ENCODE peak calls at places on chromosome 9, in six cellular contexts. H is cardiac muscle cell, I is foreskin keratinocyte, L is endothelial cell, F is psoas muscle, P is A549. Y is an unnamed sample.

GRCh38 chr9:110650991-110651411 is 17.6 kb upstream of the MUSK start:
- DNase-seq in F (no peak), H (no peak), L (no peak), I (no peak), P (no peak), Y (peak)

GRCh38 chr9:75064307-75065025 is 23.5 kb downstream of the NMRK1 start:
- DNase-seq in L (no peak), I (peak), H (no peak), P (no peak), F (no peak), Y (peak)

GRCh38 chr9:135252980-135253304 is 165.5 kb downstream of the OLFM1 start:
- DNase-seq in I (no peak), F (peak), H (no peak), P (no peak), L (no peak), Y (no peak)

GRCh38 chr9:81687521-81688261 is 1.7 kb downstream of the TLE1 start:
- DNase-seq in I (peak), P (peak), L (peak), F (peak), H (peak), Y (no peak)

GRCh38 chr9:68560131-68560844 is 19.6 kb upstream of the TMEM252 start:
- DNase-seq in I (no peak), L (peak), H (peak), P (peak), F (peak), Y (no peak)

GRCh38 chr9:83505282-83505681 is 32.9 kb downstream of the FRMD3 start:
- DNase-seq in H (no peak), P (no peak), I (no peak), L (no peak), F (no peak), Y (no peak)

GRCh38 chr9:3768286-3768685 is 242.5 kb upstream of the RFX3 start:
- DNase-seq in L (no peak), I (no peak), P (no peak), H (no peak), F (no peak), Y (peak)

GRCh38 chr9:6944896-6945295 is 187.1 kb downstream of the KDM4C start:
- DNase-seq in L (no peak), H (no peak), I (peak), P (peak), F (no peak), Y (peak)

GRCh38 chr9:130770679-130771442 is 64.2 kb upstream of the ABL1 start:
- DNase-seq in L (no peak), P (peak), F (no peak), I (peak), H (peak), Y (peak)

GRCh38 chr9:89463986-89464901 is 33.7 kb downstream of the SEMA4D start:
- DNase-seq in L (no peak), P (no peak), F (no peak), I (no peak), H (no peak), Y (no peak)

GRCh38 chr9:125785187-125785840 is 38.1 kb downstream of the PBX3 start:
- DNase-seq in P (no peak), L (no peak), H (no peak), I (no peak), F (no peak), Y (no peak)

GRCh38 chr9:89357331-89358197 is 39.3 kb downstream of the SECISBP2 start:
- DNase-seq in P (no peak), H (no peak), I (no peak), F (no peak), L (no peak), Y (no peak)

GRCh38 chr9:17625644-17626388 is 47.0 kb downstream of the SH3GL2 start:
- DNase-seq in I (peak), H (no peak), P (no peak), F (no peak), L (no peak), Y (no peak)

GRCh38 chr9:22446950-22447606 is 454 bp downstream of the DMRTA1 start:
- DNase-seq in H (peak), L (peak), F (peak), I (peak), P (peak), Y (no peak)

GRCh38 chr9:17589771-17590170 is 10.9 kb downstream of the SH3GL2 start:
- DNase-seq in P (no peak), L (no peak), I (no peak), H (no peak), F (no peak), Y (no peak)

GRCh38 chr9:136257381-136258298 is 12.0 kb upstream of the QSOX2 start:
- DNase-seq in H (no peak), P (no peak), L (no peak), F (no peak), I (no peak), Y (no peak)

GRCh38 chr9:38680827-38681226 is 39.1 kb downstream of the FAM240B start:
- DNase-seq in P (no peak), H (no peak), I (no peak), F (no peak), L (no peak), Y (no peak)

GRCh38 chr9:138072161-138072842 is 194.7 kb downstream of the CACNA1B start:
- DNase-seq in I (no peak), H (no peak), P (no peak), L (no peak), F (no peak), Y (no peak)

GRCh38 chr9:1732670-1733069 is 282.5 kb upstream of the SMARCA2 start:
- DNase-seq in L (no peak), F (no peak), P (peak), H (no peak), I (no peak), Y (no peak)

GRCh38 chr9:134088064-134088725 is 20.4 kb upstream of the BRD3 start:
- DNase-seq in L (no peak), F (no peak), H (no peak), P (no peak), I (no peak), Y (no peak)

GRCh38 chr9:109319072-109319630 is 1.7 kb downstream of the EPB41L4B start:
- DNase-seq in F (no peak), P (no peak), L (peak), H (peak), I (no peak), Y (no peak)

GRCh38 chr9:120397453-120397852 is 182.5 kb downstream of the CDK5RAP2 start:
- DNase-seq in P (no peak), F (no peak), L (no peak), I (no peak), H (no peak), Y (no peak)

GRCh38 chr9:4796988-4797956 is 4.5 kb downstream of the RCL1 start:
- DNase-seq in H (peak), F (no peak), P (peak), I (no peak), L (peak), Y (peak)

GRCh38 chr9:21558627-21559401 is 76.7 kb upstream of the IFNE start:
- DNase-seq in I (no peak), P (peak), F (no peak), L (no peak), H (no peak), Y (no peak)

GRCh38 chr9:124735121-124735520 is 36.0 kb downstream of the NR6A1 start:
- DNase-seq in H (peak), P (no peak), I (peak), L (no peak), F (no peak), Y (peak)

GRCh38 chr9:116078640-116079039 is 75.0 kb upstream of the PAPPA start:
- DNase-seq in H (no peak), F (no peak), P (no peak), L (no peak), I (no peak), Y (no peak)

GRCh38 chr9:83330207-83331196 is 207.7 kb downstream of the FRMD3 start:
- DNase-seq in I (no peak), P (no peak), F (no peak), H (no peak), L (no peak), Y (no peak)

GRCh38 chr9:94802795-94803194 is 76.3 kb downstream of the AOPEP start:
- DNase-seq in F (no peak), H (no peak), P (no peak), I (peak), L (no peak), Y (peak)

GRCh38 chr9:133041958-133042357 is 11.2 kb downstream of the GTF3C5 start:
- DNase-seq in L (no peak), H (no peak), F (no peak), I (no peak), P (no peak), Y (no peak)

GRCh38 chr9:109861499-109861898 is 81.5 kb downstream of the PALM2AKAP2 start:
- DNase-seq in L (no peak), I (no peak), H (no peak), F (no peak), P (no peak), Y (no peak)

GRCh38 chr9:76896035-76896434 is 9.9 kb downstream of the PRUNE2 start:
- DNase-seq in P (no peak), H (no peak), F (no peak), L (no peak), I (no peak), Y (no peak)

GRCh38 chr9:98967257-98967656 is 23.6 kb downstream of the COL15A1 start:
- DNase-seq in P (no peak), L (no peak), F (no peak), H (no peak), I (no peak), Y (no peak)

GRCh38 chr9:33106372-33106771 is 29.9 kb upstream of the SMU1 start:
- DNase-seq in F (no peak), H (no peak), I (no peak), L (no peak), P (no peak), Y (no peak)

GRCh38 chr9:107375651-107376369 is 92.7 kb downstream of the RAD23B start:
- DNase-seq in H (peak), I (no peak), L (no peak), F (no peak), P (no peak), Y (no peak)

GRCh38 chr9:113622600-113623400 is 159.3 kb downstream of the RGS3 start:
- DNase-seq in P (peak), L (no peak), H (peak), F (no peak), I (peak), Y (peak)

DNA sequence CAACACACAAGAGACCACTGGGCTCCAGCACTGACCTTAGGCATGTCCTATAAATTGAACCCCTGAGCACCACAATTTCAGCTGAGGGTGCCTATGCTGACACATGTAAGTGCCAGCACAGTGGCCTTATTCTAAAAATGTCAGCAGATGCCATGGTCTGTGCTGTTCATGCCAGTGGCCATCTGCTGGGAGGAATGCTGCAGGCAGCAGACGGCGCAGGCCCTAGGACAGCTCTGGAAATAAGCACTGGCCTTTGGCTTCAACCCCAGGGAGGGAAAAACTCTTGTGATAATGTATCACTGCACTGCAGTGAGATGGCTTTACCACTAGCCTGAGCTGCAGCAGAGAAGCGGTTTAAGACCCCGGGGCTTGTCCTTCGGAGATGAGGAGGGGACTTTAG is 98.5 kb downstream of the SYK start:
- DNase-seq in H (peak), L (no peak), P (no peak), I (no peak), F (peak), Y (peak)
- TF ChIP-seq CTCF in H (peak), L (peak), P (no peak), I (peak), F (peak), Y (peak)

DNA sequence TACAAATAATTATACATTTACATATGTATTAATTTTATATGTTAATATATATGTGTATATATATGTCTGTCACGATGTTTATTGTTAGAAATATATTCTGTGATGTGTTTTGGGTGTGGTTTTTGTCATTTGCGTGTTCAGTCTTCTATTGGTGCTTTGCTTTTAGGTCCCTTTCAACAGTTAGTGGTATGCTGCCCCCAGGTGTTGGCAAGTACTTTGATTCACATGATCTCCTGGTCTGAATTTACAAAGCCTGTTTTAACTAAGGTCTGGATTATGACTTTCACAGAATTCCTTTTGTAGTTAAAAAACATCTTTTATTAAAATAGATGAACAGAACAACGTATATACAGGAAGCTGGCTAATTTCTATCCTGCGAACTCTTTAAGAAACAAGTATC is 271.5 kb downstream of the CCDC171 start:
- DNase-seq in H (peak), I (peak), F (no peak), P (peak), L (peak), Y (no peak)
- TF ChIP-seq CTCF in H (no peak), I (no peak), F (no peak), P (no peak), L (no peak), Y (peak)

DNA sequence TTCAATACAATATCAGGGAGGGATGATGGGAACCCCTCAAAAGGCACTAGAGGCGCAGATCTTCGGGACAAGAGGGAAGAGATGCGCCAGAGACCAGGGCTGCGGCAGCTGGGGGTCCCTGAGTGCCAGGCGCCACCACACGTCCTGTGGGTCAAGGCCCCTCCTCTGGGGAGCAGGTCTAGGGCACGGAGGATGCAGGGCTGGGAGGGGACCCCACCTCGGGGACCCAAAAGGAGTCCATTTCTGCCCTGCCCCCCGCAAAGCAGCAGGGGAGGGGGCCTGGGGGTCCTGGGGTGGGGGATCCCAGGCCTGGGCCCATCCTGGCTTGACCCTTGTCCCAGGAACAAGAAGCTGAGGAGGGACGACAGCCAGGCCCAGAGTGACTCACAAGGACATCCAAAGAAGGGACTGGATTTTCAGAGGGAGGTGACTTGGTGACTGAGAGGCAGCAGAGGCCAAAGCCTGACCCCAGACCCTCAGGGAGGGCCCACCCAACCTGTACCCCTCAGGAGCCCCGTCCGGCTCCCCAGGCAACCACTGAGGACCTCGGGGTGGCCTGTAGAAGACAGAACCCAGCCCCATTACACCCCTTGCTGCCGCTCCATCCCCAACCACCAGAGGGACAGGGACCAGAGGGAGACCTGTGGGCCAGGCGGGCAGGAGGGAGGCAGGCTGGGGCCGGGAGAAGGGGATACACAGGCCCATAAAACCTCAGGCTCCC is 54.2 kb downstream of the LRSAM1 start:
- DNase-seq in P (peak), L (peak), I (no peak), F (no peak), H (peak), Y (peak)
- TF ChIP-seq CTCF in P (peak), L (peak), I (peak), F (peak), H (peak), Y (peak)

DNA sequence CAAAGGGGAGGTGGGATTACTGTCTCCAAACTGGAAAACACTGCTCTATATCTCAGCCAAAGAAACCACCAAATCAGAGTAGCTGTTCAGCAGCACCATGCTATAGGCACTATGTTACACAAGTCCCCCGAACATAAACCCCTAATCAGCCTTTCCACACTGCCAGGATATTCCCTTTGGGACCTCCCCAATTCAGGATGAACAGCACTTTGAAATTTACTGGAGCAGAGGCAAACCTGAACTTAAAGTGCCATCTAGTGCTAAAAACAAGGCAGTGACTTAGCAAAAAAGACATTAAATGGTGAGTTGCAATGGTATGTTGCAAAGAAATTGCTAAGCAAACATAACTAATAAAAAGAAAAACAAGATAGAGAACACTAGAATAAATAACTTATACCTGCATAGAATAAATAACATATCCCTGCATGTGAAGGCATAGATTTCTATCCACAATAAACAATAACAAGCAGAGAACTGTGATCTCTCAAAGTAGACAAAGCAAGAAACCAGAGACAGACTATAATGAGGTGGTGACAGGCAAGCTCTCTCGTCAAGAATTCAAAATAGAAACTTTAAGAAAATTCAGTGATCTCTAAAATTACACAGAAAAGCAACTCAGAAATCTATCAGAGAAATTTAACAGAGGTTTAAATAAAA is 584.4 kb upstream of the ACO1 start:
- DNase-seq in P (peak), I (peak), F (no peak), L (peak), H (peak), Y (no peak)
- TF ChIP-seq CTCF in P (peak), I (peak), F (peak), L (peak), H (peak), Y (no peak)

GRCh38 chr9:86598411-86599239 is 244.4 kb upstream of the TUT7 start:
- DNase-seq in H (no peak), I (no peak), P (no peak), L (no peak), F (no peak), Y (no peak)

GRCh38 chr9:86600977-86601376 is 246.8 kb upstream of the TUT7 start:
- DNase-seq in L (no peak), H (no peak), I (no peak), P (no peak), F (no peak), Y (no peak)

GRCh38 chr9:86601697-86602096 is 247.5 kb upstream of the TUT7 start:
- DNase-seq in H (no peak), I (peak), P (no peak), L (no peak), F (no peak), Y (no peak)

GRCh38 chr9:86599565-86599964 is 245.4 kb upstream of the TUT7 start:
- DNase-seq in I (no peak), F (no peak), L (no peak), P (no peak), H (no peak), Y (no peak)

GRCh38 chr9:86600291-86600690 is 246.1 kb upstream of the TUT7 start:
- DNase-seq in I (peak), L (no peak), H (no peak), F (no peak), P (no peak), Y (no peak)
- TF ChIP-seq CTCF in I (no peak), L (no peak), H (no peak), F (no peak), P (no peak), Y (no peak)

Y was measured in HFFc6.